ENCODE peak calls at places on chromosomes 1 and 21, in seven cellular contexts. One of them, this sample, is unnamed. For H3K4me1, the result is how much of the 10 kb centered on the place peaks cover.

GRCh38 chr1:19903621-19904020 is 19.8 kb downstream of the PLA2G2E start:
- DNase-seq in GM23338: no peak
- DNase-seq in cardiac muscle cell: no peak
- DNase-seq in mammary epithelial cell: peak
- DNase-seq in fibroblast of lung: peak
- DNase-seq in adrenal gland: no peak
- DNase-seq in heart right ventricle: no peak
- DNase-seq in this sample: no peak

GRCh38 chr1:31180338-31180737 is 59.3 kb downstream of the NKAIN1 start:
- DNase-seq in GM23338: no peak
- DNase-seq in cardiac muscle cell: no peak
- DNase-seq in mammary epithelial cell: no peak
- DNase-seq in fibroblast of lung: no peak
- DNase-seq in adrenal gland: no peak
- DNase-seq in heart right ventricle: no peak
- DNase-seq in this sample: no peak

GRCh38 chr21:38712076-38712475 is 93.7 kb upstream of the ETS2 start:
- DNase-seq in GM23338: peak
- DNase-seq in cardiac muscle cell: peak
- DNase-seq in mammary epithelial cell: peak
- DNase-seq in fibroblast of lung: peak
- DNase-seq in adrenal gland: no peak
- DNase-seq in heart right ventricle: no peak
- DNase-seq in this sample: no peak

GRCh38 chr1:224722838-224723237 is 106.7 kb downstream of the CNIH3 start:
- DNase-seq in GM23338: no peak
- DNase-seq in cardiac muscle cell: no peak
- DNase-seq in mammary epithelial cell: no peak
- DNase-seq in fibroblast of lung: no peak
- DNase-seq in adrenal gland: no peak
- DNase-seq in heart right ventricle: no peak
- DNase-seq in this sample: no peak

GRCh38 chr1:184359909-184360308 is 26.9 kb upstream of the C1orf21 start:
- DNase-seq in GM23338: no peak
- DNase-seq in cardiac muscle cell: no peak
- DNase-seq in mammary epithelial cell: peak
- DNase-seq in fibroblast of lung: no peak
- DNase-seq in adrenal gland: no peak
- DNase-seq in heart right ventricle: no peak
- DNase-seq in this sample: no peak

GRCh38 chr1:150186789-150187559 is 37.3 kb downstream of the PLEKHO1 start:
- DNase-seq in GM23338: peak
- DNase-seq in cardiac muscle cell: peak
- DNase-seq in mammary epithelial cell: peak
- DNase-seq in fibroblast of lung: peak
- DNase-seq in adrenal gland: peak
- DNase-seq in heart right ventricle: no peak
- DNase-seq in this sample: no peak

GRCh38 chr1:156104065-156104810 is 10.3 kb upstream of the LMNA start:
- DNase-seq in GM23338: peak
- DNase-seq in cardiac muscle cell: peak
- DNase-seq in mammary epithelial cell: peak
- DNase-seq in fibroblast of lung: peak
- DNase-seq in adrenal gland: peak
- DNase-seq in heart right ventricle: peak
- DNase-seq in this sample: peak

GRCh38 chr1:116947090-116947489 is 37.4 kb downstream of the PTGFRN start:
- DNase-seq in GM23338: no peak
- DNase-seq in cardiac muscle cell: no peak
- DNase-seq in mammary epithelial cell: no peak
- DNase-seq in fibroblast of lung: no peak
- DNase-seq in adrenal gland: no peak
- DNase-seq in heart right ventricle: no peak
- DNase-seq in this sample: no peak

GRCh38 chr1:24322636-24323177 is 3.5 kb downstream of the GRHL3 start:
- DNase-seq in GM23338: no peak
- DNase-seq in cardiac muscle cell: peak
- DNase-seq in mammary epithelial cell: no peak
- DNase-seq in fibroblast of lung: peak
- DNase-seq in adrenal gland: no peak
- DNase-seq in heart right ventricle: no peak
- DNase-seq in this sample: no peak

GRCh38 chr1:33152685-33153432 is 29.0 kb downstream of the TRIM62 start:
- DNase-seq in GM23338: peak
- DNase-seq in cardiac muscle cell: peak
- DNase-seq in mammary epithelial cell: no peak
- DNase-seq in fibroblast of lung: no peak
- DNase-seq in adrenal gland: peak
- DNase-seq in heart right ventricle: peak
- DNase-seq in this sample: no peak

GRCh38 chr1:33148615-33149014 is 33.2 kb downstream of the TRIM62 start:
- DNase-seq in GM23338: no peak
- DNase-seq in cardiac muscle cell: no peak
- DNase-seq in mammary epithelial cell: no peak
- DNase-seq in fibroblast of lung: no peak
- DNase-seq in adrenal gland: no peak
- DNase-seq in heart right ventricle: no peak
- DNase-seq in this sample: no peak

GRCh38 chr1:33149453-33150190 is 32.2 kb downstream of the TRIM62 start:
- DNase-seq in GM23338: no peak
- DNase-seq in cardiac muscle cell: no peak
- DNase-seq in mammary epithelial cell: no peak
- DNase-seq in fibroblast of lung: no peak
- DNase-seq in adrenal gland: no peak
- DNase-seq in heart right ventricle: no peak
- DNase-seq in this sample: peak

GRCh38 chr1:33151115-33151514 is 30.7 kb downstream of the TRIM62 start:
- DNase-seq in GM23338: no peak
- DNase-seq in cardiac muscle cell: no peak
- DNase-seq in mammary epithelial cell: no peak
- DNase-seq in fibroblast of lung: no peak
- DNase-seq in adrenal gland: no peak
- DNase-seq in heart right ventricle: no peak
- DNase-seq in this sample: no peak

GRCh38 chr1:33150522-33150921 is 31.3 kb downstream of the TRIM62 start:
- DNase-seq in GM23338: no peak
- DNase-seq in cardiac muscle cell: no peak
- DNase-seq in mammary epithelial cell: no peak
- DNase-seq in fibroblast of lung: no peak
- DNase-seq in adrenal gland: no peak
- DNase-seq in heart right ventricle: no peak
- DNase-seq in this sample: no peak
- H3K4me1 ChIP-seq in GM23338: under half
- H3K4me1 ChIP-seq in cardiac muscle cell: under half
- H3K4me1 ChIP-seq in mammary epithelial cell: under half
- H3K4me1 ChIP-seq in fibroblast of lung: under half
- H3K4me1 ChIP-seq in adrenal gland: under half
- H3K4me1 ChIP-seq in heart right ventricle: under half
- H3K4me1 ChIP-seq in this sample: under half

GRCh38 chr21:15020797-15021196 is 44.0 kb downstream of the NRIP1 start:
- DNase-seq in GM23338: no peak
- DNase-seq in cardiac muscle cell: no peak
- DNase-seq in mammary epithelial cell: no peak
- DNase-seq in fibroblast of lung: no peak
- DNase-seq in adrenal gland: no peak
- DNase-seq in heart right ventricle: no peak
- DNase-seq in this sample: no peak

GRCh38 chr21:15027056-15027455 is 37.7 kb downstream of the NRIP1 start:
- DNase-seq in GM23338: no peak
- DNase-seq in cardiac muscle cell: no peak
- DNase-seq in mammary epithelial cell: no peak
- DNase-seq in fibroblast of lung: no peak
- DNase-seq in adrenal gland: no peak
- DNase-seq in heart right ventricle: no peak
- DNase-seq in this sample: no peak

GRCh38 chr21:15026370-15026769 is 38.4 kb downstream of the NRIP1 start:
- DNase-seq in GM23338: no peak
- DNase-seq in cardiac muscle cell: no peak
- DNase-seq in mammary epithelial cell: no peak
- DNase-seq in fibroblast of lung: no peak
- DNase-seq in adrenal gland: no peak
- DNase-seq in heart right ventricle: no peak
- DNase-seq in this sample: no peak

GRCh38 chr21:15023782-15024181 is 41.0 kb downstream of the NRIP1 start:
- DNase-seq in GM23338: no peak
- DNase-seq in cardiac muscle cell: no peak
- DNase-seq in mammary epithelial cell: no peak
- DNase-seq in fibroblast of lung: peak
- DNase-seq in adrenal gland: no peak
- DNase-seq in heart right ventricle: no peak
- DNase-seq in this sample: no peak

DNA sequence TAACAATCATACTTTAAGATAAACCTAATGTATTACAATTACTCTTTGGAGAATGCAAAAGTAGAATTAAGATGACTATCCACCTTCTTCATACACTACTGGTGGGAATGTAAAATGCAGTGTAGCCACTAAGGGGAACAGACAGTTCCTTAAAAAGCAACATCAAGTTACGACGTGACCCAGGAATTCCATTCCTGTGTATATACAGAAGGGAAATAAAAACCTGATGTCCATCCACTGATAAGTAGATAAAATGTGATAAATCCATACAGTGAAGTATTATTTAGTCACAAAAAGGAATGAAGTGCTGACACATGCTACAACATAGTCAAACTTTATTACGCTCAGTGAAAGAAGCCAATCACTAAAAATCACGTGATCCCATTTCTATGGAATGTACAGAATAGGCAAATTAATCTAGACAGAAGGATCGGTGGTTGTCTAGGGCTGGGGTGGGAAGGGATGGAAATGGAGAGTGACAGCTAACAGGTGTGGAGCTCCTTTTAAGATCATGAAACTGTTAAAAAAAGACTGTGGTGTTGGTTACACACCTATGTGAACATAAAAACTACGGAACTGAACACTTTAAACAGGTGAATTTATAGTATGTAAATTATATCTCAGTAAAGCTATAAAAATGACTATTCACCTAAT is 42.1 kb downstream of the NRIP1 start:
- DNase-seq in GM23338: no peak
- DNase-seq in cardiac muscle cell: no peak
- DNase-seq in mammary epithelial cell: no peak
- DNase-seq in fibroblast of lung: peak
- DNase-seq in adrenal gland: no peak
- DNase-seq in heart right ventricle: no peak
- DNase-seq in this sample: no peak
- TF ChIP-seq CTCF in GM23338: no peak
- TF ChIP-seq CTCF in cardiac muscle cell: no peak
- TF ChIP-seq CTCF in mammary epithelial cell: no peak
- TF ChIP-seq CTCF in fibroblast of lung: no peak
- TF ChIP-seq CTCF in adrenal gland: no peak
- TF ChIP-seq CTCF in heart right ventricle: no peak
- TF ChIP-seq CTCF in this sample: no peak

GRCh38 chr1:9439074-9439761 is 100.0 kb upstream of the SLC25A33 start:
- DNase-seq in GM23338: no peak
- DNase-seq in cardiac muscle cell: peak
- DNase-seq in mammary epithelial cell: peak
- DNase-seq in fibroblast of lung: no peak
- DNase-seq in adrenal gland: no peak
- DNase-seq in heart right ventricle: no peak
- DNase-seq in this sample: no peak
- H3K27ac ChIP-seq in GM23338: no peak
- H3K27ac ChIP-seq in cardiac muscle cell: no peak
- H3K27ac ChIP-seq in mammary epithelial cell: peak
- H3K27ac ChIP-seq in fibroblast of lung: peak
- H3K27ac ChIP-seq in adrenal gland: no peak
- H3K27ac ChIP-seq in heart right ventricle: peak
- H3K27ac ChIP-seq in this sample: peak

GRCh38 chr1:226730064-226730463 is 9.0 kb downstream of the ITPKB start:
- DNase-seq in GM23338: no peak
- DNase-seq in cardiac muscle cell: no peak
- DNase-seq in mammary epithelial cell: no peak
- DNase-seq in fibroblast of lung: no peak
- DNase-seq in adrenal gland: no peak
- DNase-seq in heart right ventricle: no peak
- DNase-seq in this sample: no peak
- H3K4me1 ChIP-seq in GM23338: under half
- H3K4me1 ChIP-seq in cardiac muscle cell: under half
- H3K4me1 ChIP-seq in mammary epithelial cell: under half
- H3K4me1 ChIP-seq in fibroblast of lung: under half
- H3K4me1 ChIP-seq in adrenal gland: under half
- H3K4me1 ChIP-seq in heart right ventricle: half or more
- H3K4me1 ChIP-seq in this sample: under half

GRCh38 chr1:37514350-37515184 is at the start of gene MEAF6:
- DNase-seq in GM23338: peak
- DNase-seq in cardiac muscle cell: peak
- DNase-seq in mammary epithelial cell: peak
- DNase-seq in fibroblast of lung: peak
- DNase-seq in adrenal gland: peak
- DNase-seq in heart right ventricle: peak
- DNase-seq in this sample: peak
- TF ChIP-seq CTCF in GM23338: peak
- TF ChIP-seq CTCF in cardiac muscle cell: peak
- TF ChIP-seq CTCF in mammary epithelial cell: peak
- TF ChIP-seq CTCF in fibroblast of lung: peak
- TF ChIP-seq CTCF in adrenal gland: peak
- TF ChIP-seq CTCF in heart right ventricle: peak
- TF ChIP-seq CTCF in this sample: peak

DNA sequence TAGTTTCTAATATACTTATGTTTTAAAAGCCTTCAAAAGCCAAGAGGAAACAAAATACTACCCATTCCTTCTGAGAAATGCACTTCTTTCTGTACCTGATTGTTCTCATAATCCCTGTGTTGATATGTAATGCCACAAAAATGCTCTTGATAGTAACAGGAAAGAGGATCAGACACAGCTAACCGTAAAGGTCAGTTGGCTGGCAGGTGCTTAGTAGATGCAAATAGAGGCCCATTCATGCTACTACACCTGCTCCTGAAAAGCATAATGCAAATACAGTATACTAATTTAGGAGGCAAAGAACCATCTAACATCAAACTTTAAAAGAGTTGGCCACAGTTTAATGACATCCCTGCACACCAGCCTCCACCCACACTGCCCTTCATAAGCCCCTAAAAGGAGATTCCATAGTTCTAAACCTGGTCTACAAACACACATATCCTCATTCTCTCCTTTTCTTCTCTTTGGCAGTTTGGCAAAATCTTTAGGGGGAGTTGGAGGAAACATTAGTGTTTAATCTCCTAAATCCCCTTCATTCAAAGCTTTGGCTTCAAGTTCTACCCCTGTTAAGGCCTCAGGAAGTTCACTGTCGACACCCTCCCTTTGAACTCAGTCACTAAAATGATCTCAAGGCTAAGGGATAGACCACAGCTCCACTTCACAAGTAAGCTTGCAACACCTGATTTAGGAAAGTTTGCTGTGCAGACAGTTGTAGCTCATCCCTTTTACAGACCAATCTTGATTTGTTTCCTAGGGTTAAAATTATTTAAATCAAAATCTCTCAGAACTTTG is 2.9 kb upstream of the CD46 start:
- DNase-seq in GM23338: no peak
- DNase-seq in cardiac muscle cell: no peak
- DNase-seq in mammary epithelial cell: peak
- DNase-seq in fibroblast of lung: no peak
- DNase-seq in adrenal gland: no peak
- DNase-seq in heart right ventricle: no peak
- DNase-seq in this sample: no peak
- H3K27ac ChIP-seq in GM23338: no peak
- H3K27ac ChIP-seq in cardiac muscle cell: no peak
- H3K27ac ChIP-seq in mammary epithelial cell: no peak
- H3K27ac ChIP-seq in fibroblast of lung: no peak
- H3K27ac ChIP-seq in adrenal gland: no peak
- H3K27ac ChIP-seq in heart right ventricle: no peak
- H3K27ac ChIP-seq in this sample: peak

GRCh38 chr1:56555448-56555847 is 23.9 kb downstream of the PLPP3 start:
- DNase-seq in GM23338: no peak
- DNase-seq in cardiac muscle cell: no peak
- DNase-seq in mammary epithelial cell: no peak
- DNase-seq in fibroblast of lung: no peak
- DNase-seq in adrenal gland: no peak
- DNase-seq in heart right ventricle: no peak
- DNase-seq in this sample: no peak
- H3K4me1 ChIP-seq in GM23338: half or more
- H3K4me1 ChIP-seq in cardiac muscle cell: under half
- H3K4me1 ChIP-seq in mammary epithelial cell: under half
- H3K4me1 ChIP-seq in fibroblast of lung: under half
- H3K4me1 ChIP-seq in adrenal gland: under half
- H3K4me1 ChIP-seq in heart right ventricle: half or more
- H3K4me1 ChIP-seq in this sample: under half

This sample was measured in upper lobe of right lung.